ENCODE peak calls at places on chromosomes 4 and X, in ten cellular contexts. L is psoas muscle; U is GM04503; X is ascending aorta; V is neural progenitor cell; N is Right ventricle myocardium superior; K is IMR-90; G is CD4-positive, alpha-beta T cell; W is head of caudate nucleus; T is amygdala. H is an unnamed sample.

GRCh38 chr4:176443117-176443516 is 123.4 kb downstream of the SPCS3 start:
- DNase-seq in L (no peak), U (peak; percentile 82), X (no peak), V (no peak), N (no peak), K (peak; percentile 96), G (no peak), W (no peak), T (no peak), H (no peak)

GRCh38 chrX:84441143-84441542 is 61.1 kb downstream of the HDX start:
- DNase-seq in L (no peak), U (no peak), X (no peak), V (no peak), N (no peak), K (peak; percentile 72), G (no peak), W (no peak), T (no peak), H (no peak)

GRCh38 chr4:142614621-142615323 is 231.3 kb downstream of the INPP4B start:
- DNase-seq in L (no peak), U (peak; percentile 34), X (no peak), V (no peak), N (no peak), K (peak; percentile 68), G (no peak), W (no peak), T (no peak), H (no peak)

GRCh38 chr4:159137176-159137575 is 34.3 kb downstream of the RAPGEF2 start:
- DNase-seq in L (no peak), U (no peak), X (no peak), V (peak; percentile 24), N (no peak), K (no peak), G (no peak), W (no peak), T (no peak), H (no peak)

GRCh38 chr4:123784626-123785025 is 388.0 kb downstream of the SPRY1 start:
- DNase-seq in L (no peak), U (peak; percentile 56), X (no peak), V (no peak), N (no peak), K (no peak), G (no peak), W (no peak), T (no peak), H (no peak)

GRCh38 chr4:161714022-161714751 is 449.6 kb downstream of the FSTL5 start:
- DNase-seq in L (no peak), U (peak; percentile 42), X (no peak), V (no peak), N (no peak), K (peak; percentile 91), G (no peak), W (no peak), T (no peak), H (no peak)

GRCh38 chr4:123746981-123747380 is 350.4 kb downstream of the SPRY1 start:
- DNase-seq in L (no peak), U (no peak), X (no peak), V (peak; percentile 31), N (no peak), K (no peak), G (no peak), W (no peak), T (no peak), H (no peak)

GRCh38 chr4:83115000-83115399 is 471 bp upstream of the PLAC8 start:
- DNase-seq in L (no peak), U (no peak), X (no peak), V (no peak), N (no peak), K (peak; percentile 59), G (no peak), W (no peak), T (no peak), H (no peak)

GRCh38 chr4:106594291-106594952 is 225.8 kb upstream of the GIMD1 start:
- DNase-seq in L (no peak), U (no peak), X (no peak), V (no peak), N (no peak), K (no peak), G (no peak), W (no peak), T (no peak), H (no peak)

GRCh38 chrX:148133099-148133725 is 152.1 kb downstream of the FMR1NB start:
- DNase-seq in L (no peak), U (no peak), X (no peak), V (no peak), N (no peak), K (no peak), G (no peak), W (no peak), T (no peak), H (no peak)

GRCh38 chr4:114209589-114209988 is 230.1 kb upstream of the ARSJ start:
- DNase-seq in L (no peak), U (no peak), X (no peak), V (no peak), N (no peak), K (no peak), G (no peak), W (no peak), T (no peak), H (no peak)

GRCh38 chr4:122503214-122503613 is 46.7 kb upstream of the IL2 start:
- DNase-seq in L (no peak), U (no peak), X (no peak), V (no peak), N (no peak), K (no peak), G (no peak), W (no peak), T (no peak), H (peak; percentile 14)

GRCh38 chr4:113540859-113541258 is 220.7 kb downstream of the CAMK2D start:
- DNase-seq in L (no peak), U (no peak), X (no peak), V (no peak), N (no peak), K (peak; percentile 45), G (no peak), W (no peak), T (no peak), H (no peak)

H was measured in T-helper 22 cell.